ENCODE peak calls at places on chromosomes 1 and 21, in eight cellular contexts. B, Z, P, U, K, L, F and O are unnamed samples.

GRCh38 chr1:180533571-180533987 is 25.2 kb upstream of the OVAAL start:
- DNase-seq in B (peak), Z (peak), P (peak), U (peak), K (peak), L (peak), F (peak), O (peak)

GRCh38 chr21:44944596-44944995 is 4.8 kb downstream of the SLX9 start:
- DNase-seq in B (no peak), Z (no peak), P (no peak), U (no peak), K (peak), L (no peak), F (no peak), O (no peak)

GRCh38 chr1:30523055-30524020 is 200.0 kb downstream of the MATN1 start:
- DNase-seq in B (no peak), Z (peak), P (no peak), U (peak), K (no peak), L (peak), F (no peak), O (peak)

GRCh38 chr1:206513312-206514111 is 6.2 kb downstream of the RASSF5 start:
- DNase-seq in B (no peak), Z (peak), P (no peak), U (peak), K (peak), L (peak), F (no peak), O (peak)

GRCh38 chr1:150302338-150302737 is 8.7 kb downstream of the MRPS21 start:
- DNase-seq in B (no peak), Z (no peak), P (no peak), U (no peak), K (no peak), L (no peak), F (no peak), O (no peak)

GRCh38 chr1:94105957-94106529 is 14.9 kb downstream of the ABCA4 start:
- DNase-seq in B (no peak), Z (no peak), P (no peak), U (no peak), K (no peak), L (no peak), F (no peak), O (no peak)

GRCh38 chr1:230136453-230137327 is 69.7 kb downstream of the GALNT2 start:
- DNase-seq in B (no peak), Z (no peak), P (no peak), U (no peak), K (no peak), L (no peak), F (no peak), O (no peak)

GRCh38 chr1:113391643-113392271 is 1.4 kb downstream of the MAGI3 start:
- DNase-seq in B (no peak), Z (peak), P (peak), U (no peak), K (no peak), L (no peak), F (peak), O (no peak)

GRCh38 chr1:234726359-234726836 is 116.4 kb upstream of the IRF2BP2 start:
- DNase-seq in B (peak), Z (no peak), P (no peak), U (no peak), K (no peak), L (no peak), F (no peak), O (no peak)

GRCh38 chr1:246727594-246727993 is 3.4 kb downstream of the SCCPDH start:
- DNase-seq in B (no peak), Z (no peak), P (no peak), U (no peak), K (no peak), L (no peak), F (no peak), O (no peak)

GRCh38 chr1:232226197-232226681 is 403.7 kb downstream of the SIPA1L2 start:
- DNase-seq in B (no peak), Z (peak), P (no peak), U (no peak), K (no peak), L (no peak), F (peak), O (peak)

GRCh38 chr1:243550276-243550675 is 294.4 kb downstream of the SDCCAG8 start:
- DNase-seq in B (no peak), Z (no peak), P (no peak), U (no peak), K (no peak), L (no peak), F (no peak), O (peak)

GRCh38 chr1:218524526-218524925 is 179.4 kb downstream of the TGFB2 start:
- DNase-seq in B (no peak), Z (no peak), P (no peak), U (no peak), K (no peak), L (no peak), F (no peak), O (no peak)

GRCh38 chr1:56910441-56910985 is 55.3 kb downstream of the C8B start:
- DNase-seq in B (no peak), Z (no peak), P (no peak), U (no peak), K (no peak), L (no peak), F (no peak), O (no peak)

GRCh38 chr1:210850556-210850955 is 283.4 kb downstream of the KCNH1 start:
- DNase-seq in B (no peak), Z (no peak), P (no peak), U (no peak), K (no peak), L (no peak), F (no peak), O (no peak)

GRCh38 chr1:204574016-204574855 is 58.0 kb downstream of the MDM4 start:
- DNase-seq in B (no peak), Z (peak), P (no peak), U (no peak), K (no peak), L (no peak), F (no peak), O (no peak)

GRCh38 chr1:237684236-237684635 is 206.5 kb downstream of the ZP4 start:
- DNase-seq in B (no peak), Z (peak), P (no peak), U (no peak), K (no peak), L (no peak), F (no peak), O (peak)

GRCh38 chr1:209625205-209625549 is 27.0 kb downstream of the LAMB3 start:
- DNase-seq in B (no peak), Z (no peak), P (no peak), U (no peak), K (no peak), L (no peak), F (no peak), O (no peak)

GRCh38 chr1:184513421-184513820 is 126.6 kb downstream of the C1orf21 start:
- DNase-seq in B (no peak), Z (no peak), P (no peak), U (no peak), K (no peak), L (no peak), F (no peak), O (peak)

GRCh38 chr1:112828716-112829115 is 113.6 kb upstream of the PPM1J start:
- DNase-seq in B (no peak), Z (no peak), P (no peak), U (no peak), K (no peak), L (no peak), F (no peak), O (no peak)

GRCh38 chr1:2046225-2046917 is 3.8 kb upstream of the PRKCZ start:
- DNase-seq in B (peak), Z (peak), P (no peak), U (no peak), K (peak), L (no peak), F (no peak), O (peak)

GRCh38 chr1:160658162-160658955 is 11.5 kb upstream of the SLAMF1 start:
- DNase-seq in B (no peak), Z (no peak), P (no peak), U (no peak), K (no peak), L (no peak), F (no peak), O (peak)

GRCh38 chr1:160097911-160098851 is at the start of gene IGSF8:
- DNase-seq in B (peak), Z (peak), P (peak), U (peak), K (peak), L (peak), F (peak), O (peak)

GRCh38 chr1:184893695-184894094 is 80.6 kb downstream of the NIBAN1 start:
- DNase-seq in B (no peak), Z (no peak), P (no peak), U (no peak), K (no peak), L (no peak), F (no peak), O (no peak)

GRCh38 chr1:76170114-76170513 is 95.6 kb downstream of the ST6GALNAC3 start:
- DNase-seq in B (no peak), Z (no peak), P (no peak), U (no peak), K (no peak), L (no peak), F (no peak), O (no peak)

GRCh38 chr1:158208717-158209116 is 28.0 kb downstream of the CD1D start:
- DNase-seq in B (no peak), Z (no peak), P (no peak), U (no peak), K (no peak), L (no peak), F (no peak), O (no peak)

GRCh38 chr1:159595006-159595405 is 7.4 kb downstream of the APCS start:
- DNase-seq in B (no peak), Z (no peak), P (no peak), U (no peak), K (no peak), L (no peak), F (no peak), O (no peak)

GRCh38 chr1:228273720-228274451 is 66.0 kb downstream of the OBSCN start:
- DNase-seq in B (no peak), Z (no peak), P (no peak), U (no peak), K (peak), L (no peak), F (no peak), O (no peak)